ENCODE peak calls at places on chromosome 19, in four cellular contexts. E, H, D and I are unnamed samples.

GRCh38 chr19:9673912-9674668 is 810 bp downstream of the ZNF562 start:
- DNase-seq in E (no peak), H (peak; percentile 15), D (no peak), I (no peak)

GRCh38 chr19:39438270-39438934 is 2.7 kb upstream of the RPS16 start:
- DNase-seq in E (no peak), H (peak; percentile 50), D (no peak), I (no peak)

GRCh38 chr19:10388957-10389356 is 8.6 kb upstream of the TYK2 start:
- DNase-seq in E (peak; percentile 45), H (peak; percentile 80), D (peak; percentile 57), I (peak; percentile 96)

GRCh38 chr19:42965204-42965603 is 28.2 kb upstream of the PSG7 start:
- DNase-seq in E (peak; percentile 4), H (no peak), D (no peak), I (no peak)

GRCh38 chr19:41699968-41700323 is 8.5 kb upstream of the CEACAM5 start:
- DNase-seq in E (no peak), H (no peak), D (no peak), I (no peak)

GRCh38 chr19:36482876-36483275 is 6.5 kb downstream of the ZNF566 start:
- DNase-seq in E (no peak), H (peak; percentile 20), D (no peak), I (no peak)

GRCh38 chr19:18478545-18479311 is 40.8 kb upstream of the ISYNA1 start:
- DNase-seq in E (peak; percentile 83), H (peak; percentile 88), D (no peak), I (no peak)

GRCh38 chr19:50803633-50804419 is 13.6 kb downstream of the ACP4 start:
- DNase-seq in E (no peak), H (no peak), D (peak; percentile 84), I (peak; percentile 49)

GRCh38 chr19:32208060-32208459 is 137.3 kb upstream of the ZNF507 start:
- DNase-seq in E (no peak), H (no peak), D (no peak), I (no peak)

GRCh38 chr19:36149673-36150406 is 2.4 kb downstream of the COX7A1 start:
- DNase-seq in E (no peak), H (no peak), D (no peak), I (no peak)

GRCh38 chr19:40933025-40933424 is 51.0 kb upstream of the CYP2A7 start:
- DNase-seq in E (peak; percentile 41), H (no peak), D (no peak), I (peak; percentile 58)

GRCh38 chr19:3458595-3459284 is 21.6 kb downstream of the SMIM24 start:
- DNase-seq in E (no peak), H (no peak), D (peak; percentile 31), I (no peak)

GRCh38 chr19:28426902-28427232 is 786.1 kb downstream of the UQCRFS1 start:
- DNase-seq in E (no peak), H (no peak), D (peak; percentile 46), I (no peak)

GRCh38 chr19:58575183-58576041 is 2.3 kb upstream of the MZF1 start:
- DNase-seq in E (peak; percentile 93), H (peak; percentile 83), D (peak; percentile 87), I (peak; percentile 92)

GRCh38 chr19:18815673-18816072 is 16.1 kb upstream of the UPF1 start:
- DNase-seq in E (no peak), H (no peak), D (no peak), I (no peak)

GRCh38 chr19:43498233-43498830 is 6.2 kb downstream of the PHLDB3 start:
- DNase-seq in E (no peak), H (no peak), D (no peak), I (no peak)

GRCh38 chr19:49764341-49764740 is 1.2 kb upstream of the TSKS start:
- DNase-seq in E (no peak), H (no peak), D (no peak), I (no peak)

GRCh38 chr19:5968431-5969373 is 9.2 kb downstream of the RANBP3 start:
- DNase-seq in E (no peak), H (peak; percentile 41), D (no peak), I (peak; percentile 36)

GRCh38 chr19:31418692-31419430 is 69.6 kb upstream of the TSHZ3 start:
- DNase-seq in E (no peak), H (no peak), D (no peak), I (peak; percentile 90)

GRCh38 chr19:37778613-37779138 is 710 bp downstream of the ZNF573 start:
- DNase-seq in E (peak; percentile 40), H (peak; percentile 18), D (no peak), I (no peak)

GRCh38 chr19:47225746-47226425 is 5.1 kb downstream of the BBC3 start:
- DNase-seq in E (peak; percentile 91), H (peak; percentile 72), D (peak; percentile 92), I (peak; percentile 84)

GRCh38 chr19:21358768-21359451 is at the start of gene ZNF738:
- DNase-seq in E (peak; percentile 3), H (peak; percentile 84), D (peak; percentile 72), I (peak; percentile 94)

GRCh38 chr19:17379221-17379631 is 2.1 kb upstream of the PLVAP start:
- DNase-seq in E (no peak), H (no peak), D (peak; percentile 7), I (peak; percentile 53)

GRCh38 chr19:30217461-30217860 is 154.7 kb upstream of the ZNF536 start:
- DNase-seq in E (no peak), H (no peak), D (no peak), I (no peak)
- TF ChIP-seq HMGXB4 in E (no peak), H (no peak), D (no peak), I (no peak)

GRCh38 chr19:1956143-1956537 is 15.2 kb downstream of the CSNK1G2 start:
- DNase-seq in E (no peak), H (no peak), D (no peak), I (no peak)

GRCh38 chr19:1953441-1954094 is 12.6 kb downstream of the CSNK1G2 start:
- DNase-seq in E (no peak), H (no peak), D (no peak), I (no peak)

GRCh38 chr19:1956868-1957492 is 16.0 kb downstream of the CSNK1G2 start:
- DNase-seq in E (no peak), H (no peak), D (no peak), I (peak; percentile 64)

GRCh38 chr19:1954547-1954946 is 13.6 kb downstream of the CSNK1G2 start:
- DNase-seq in E (no peak), H (no peak), D (no peak), I (no peak)

DNA sequence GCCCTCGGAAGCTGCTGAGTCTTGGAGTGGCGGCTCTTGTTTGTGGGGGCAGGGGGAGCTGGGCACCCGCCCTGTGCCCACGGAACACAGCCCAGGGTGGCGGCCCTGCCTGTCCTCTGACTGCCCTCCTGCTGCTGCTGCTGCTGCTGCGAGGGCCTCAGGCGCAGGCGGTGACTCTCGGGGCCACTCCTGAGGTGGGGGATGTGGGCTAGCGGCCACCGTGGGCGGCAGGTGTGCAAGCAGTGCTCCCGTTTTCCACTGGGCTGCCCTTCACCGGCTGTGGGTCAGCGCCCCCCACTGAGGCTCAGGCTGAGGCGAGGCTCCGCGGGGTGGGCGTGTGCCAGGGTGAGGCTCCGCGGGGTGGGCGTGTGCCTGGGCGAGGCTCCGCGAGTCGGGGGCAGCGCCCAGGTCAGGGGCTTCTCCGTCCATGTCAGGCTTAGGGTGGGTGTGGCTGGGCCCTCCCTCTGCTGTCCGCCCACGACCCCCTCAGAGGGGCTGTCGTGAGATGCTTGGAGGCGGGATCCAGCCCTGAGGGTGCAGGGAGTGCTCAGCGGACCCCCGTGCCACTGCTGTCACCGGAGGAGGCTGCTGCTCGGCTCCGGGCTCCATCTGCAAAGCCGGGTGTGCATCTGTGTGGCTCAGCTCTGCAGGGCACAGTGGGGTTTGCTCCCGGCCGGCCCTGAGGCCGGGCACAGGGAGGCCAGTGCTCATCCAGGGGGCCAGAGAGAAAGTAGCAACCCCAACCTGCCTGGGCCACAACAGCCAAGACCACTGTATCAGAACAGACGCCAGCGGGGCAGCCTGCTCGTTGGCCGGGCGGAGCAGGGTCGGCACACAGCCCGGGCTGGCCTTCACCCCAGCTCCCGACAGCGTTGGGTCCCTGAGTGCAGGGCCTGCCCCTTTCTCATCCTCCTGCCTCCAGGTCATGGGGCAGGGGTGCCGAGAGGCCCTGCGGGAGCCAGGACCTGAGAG is 14.5 kb downstream of the CSNK1G2 start:
- DNase-seq in E (no peak), H (no peak), D (no peak), I (no peak)
- TF ChIP-seq HMGXB4 in E (no peak), H (no peak), D (no peak), I (no peak)

DNA sequence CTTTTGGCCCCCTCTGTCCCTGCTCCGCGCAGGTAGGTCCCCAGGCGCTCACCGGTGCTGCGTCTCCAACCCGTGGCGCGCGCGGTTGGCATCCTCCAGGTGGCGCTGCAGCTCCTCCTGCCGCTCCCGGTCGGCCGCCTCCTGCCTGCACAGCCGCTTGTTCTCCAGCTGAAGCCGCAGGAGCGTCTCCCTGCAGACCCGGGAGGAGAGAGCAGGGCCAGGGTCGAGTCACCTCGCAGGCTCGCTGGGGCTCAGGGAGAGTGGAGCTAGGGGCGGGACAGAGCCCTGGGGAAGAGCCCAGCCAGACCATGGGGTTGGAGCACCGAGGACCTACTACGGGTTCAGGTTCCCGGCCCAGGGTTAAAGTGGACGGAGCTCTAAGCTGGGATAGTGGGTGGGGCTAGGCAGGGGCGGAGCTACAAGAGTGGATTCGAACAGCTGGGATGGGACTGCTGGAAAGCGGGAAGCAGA is 9.3 kb downstream of the HOOK2 start:
- DNase-seq in E (peak; percentile 82), H (peak; percentile 76), D (peak; percentile 44), I (peak; percentile 89)
- TF ChIP-seq HMGXB4 in E (no peak), H (peak; percentile 95), D (no peak), I (peak; percentile 87)

DNA sequence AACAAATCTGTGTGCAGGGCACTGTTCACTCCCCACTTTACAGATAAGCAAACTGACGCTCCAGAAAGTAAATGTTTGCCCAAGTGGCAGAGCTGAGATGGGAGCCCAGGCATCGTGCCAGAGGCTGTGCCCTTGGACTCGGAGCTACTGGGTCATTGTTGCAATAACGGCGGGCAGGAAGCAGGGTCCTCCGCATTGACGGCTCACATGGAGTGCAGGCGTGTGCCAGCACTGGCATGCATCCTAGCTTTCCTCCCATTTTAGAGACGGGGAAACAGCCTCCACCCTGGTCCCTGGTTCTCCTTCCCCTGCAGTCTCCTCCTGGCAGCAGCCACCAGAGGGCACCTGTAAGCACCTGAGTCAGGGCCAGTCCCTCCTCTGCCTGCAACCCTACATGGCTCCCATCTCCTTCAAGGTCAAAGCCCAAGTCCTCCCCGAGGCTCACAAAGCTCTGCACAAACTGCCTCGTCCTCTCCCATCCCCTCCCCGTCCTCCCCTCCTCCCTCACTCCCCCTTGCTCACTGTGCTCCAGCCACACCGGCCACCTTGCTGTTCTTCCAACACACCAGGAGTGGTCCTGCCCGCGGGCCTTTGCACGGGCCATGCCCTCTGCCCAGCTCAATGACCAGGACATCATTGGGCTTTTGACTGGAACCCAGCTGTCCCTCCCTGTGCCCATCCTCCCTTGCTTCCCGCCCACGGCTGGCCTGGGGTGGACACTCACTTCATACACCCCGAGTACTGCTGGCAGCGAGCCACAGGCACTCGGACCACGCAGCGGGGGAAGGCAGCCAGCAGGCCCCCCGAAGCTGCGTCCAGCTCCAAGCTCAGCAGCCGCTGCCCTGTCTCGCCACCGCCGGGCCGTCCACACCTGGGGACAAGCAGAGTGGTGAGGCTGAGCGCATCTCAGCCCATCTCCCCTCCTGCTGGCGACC is 7.7 kb upstream of the LRG1 start:
- DNase-seq in E (no peak), H (no peak), D (no peak), I (peak; percentile 40)
- TF ChIP-seq HMGXB4 in E (no peak), H (no peak), D (no peak), I (no peak)

GRCh38 chr19:45478454-45479238 is 10.8 kb downstream of the FOSB start:
- DNase-seq in E (peak; percentile 89), H (peak; percentile 91), D (peak; percentile 80), I (peak; percentile 90)
- TF ChIP-seq HMGXB4 in E (peak; percentile 83), H (peak; percentile 99), D (peak; percentile 86), I (peak; percentile 48)